ENCODE peak calls at places on chromosomes 2 and 18, in five cellular contexts. P is H9; T is stimulated activated CD8-positive, alpha-beta memory T cell treated with anti-CD3 and anti-CD28 coated beads, Interleukin-7, amount 100 ng/mL, for 1 hour; R is NCI-H2029; O is H4. B is an unnamed sample.

GRCh38 chr2:234678721-234679120 is 181.8 kb upstream of the ARL4C start:
- DNase-seq in P (peak; percentile 16), T (no peak), R (no peak), O (peak; percentile 90), B (peak; percentile 67)

GRCh38 chr2:120453635-120453998 is 107.7 kb downstream of the INHBB start:
- DNase-seq in P (no peak), T (no peak), R (no peak), O (no peak), B (peak; percentile 71)

GRCh38 chr18:79926715-79927596 is 24.5 kb downstream of the SLC66A2 start:
- DNase-seq in P (peak; percentile 25), T (no peak), R (no peak), O (no peak), B (no peak)

GRCh38 chr2:198054299-198054698 is 249.9 kb downstream of the PLCL1 start:
- DNase-seq in P (peak; percentile 51), T (no peak), R (no peak), O (peak; percentile 6), B (peak; percentile 37)

GRCh38 chr2:190911813-190912212 is 31.2 kb downstream of the GLS start:
- DNase-seq in P (no peak), T (no peak), R (no peak), O (no peak), B (peak; percentile 76)

GRCh38 chr2:165357758-165358157 is 111.7 kb upstream of the CSRNP3 start:
- DNase-seq in P (no peak), T (no peak), R (no peak), O (peak; percentile 78), B (peak; percentile 74)

GRCh38 chr2:37376421-37377186 is 32.2 kb downstream of the QPCT start:
- DNase-seq in P (no peak), T (no peak), R (peak; percentile 62), O (peak; percentile 78), B (peak; percentile 94)

GRCh38 chr2:235605306-235605998 is 111.6 kb downstream of the AGAP1 start:
- DNase-seq in P (peak; percentile 64), T (no peak), R (peak; percentile 88), O (peak; percentile 90), B (peak; percentile 94)

GRCh38 chr2:187614756-187615155 is 60.5 kb upstream of the TFPI start:
- DNase-seq in P (no peak), T (no peak), R (no peak), O (no peak), B (peak; percentile 58)

GRCh38 chr2:189412330-189412953 is 28.8 kb upstream of the WDR75 start:
- DNase-seq in P (no peak), T (no peak), R (peak; percentile 5), O (peak; percentile 44), B (peak; percentile 74)

GRCh38 chr2:153940511-153940910 is 68.8 kb downstream of the GALNT13 start:
- DNase-seq in P (no peak), T (no peak), R (no peak), O (peak; percentile 5), B (no peak)

GRCh38 chr2:174493549-174494331 is 6.9 kb upstream of the GPR155 start:
- DNase-seq in P (no peak), T (no peak), R (no peak), O (no peak), B (no peak)

GRCh38 chr2:168964251-168964807 is 63.2 kb downstream of the G6PC2 start:
- DNase-seq in P (no peak), T (no peak), R (peak; percentile 48), O (no peak), B (no peak)

GRCh38 chr2:71532327-71532726 is 79.0 kb downstream of the DYSF start:
- DNase-seq in P (peak; percentile 18), T (no peak), R (no peak), O (no peak), B (no peak)

GRCh38 chr2:161416294-161416632 is at the start of gene TBR1:
- DNase-seq in P (no peak), T (no peak), R (no peak), O (no peak), B (no peak)

GRCh38 chr2:66929632-66930385 is 467.3 kb upstream of the ETAA1 start:
- DNase-seq in P (no peak), T (no peak), R (no peak), O (peak; percentile 52), B (peak; percentile 81)

GRCh38 chr18:73668051-73668450 is 479.6 kb downstream of the FBXO15 start:
- DNase-seq in P (no peak), T (no peak), R (no peak), O (no peak), B (no peak)

GRCh38 chr2:174711206-174711605 is 53.1 kb downstream of the CHRNA1 start:
- DNase-seq in P (no peak), T (no peak), R (no peak), O (no peak), B (peak; percentile 84)

GRCh38 chr18:7146067-7146466 is 28.5 kb upstream of the LAMA1 start:
- DNase-seq in P (no peak), T (no peak), R (no peak), O (no peak), B (no peak)

GRCh38 chr2:61554604-61555003 is 16.4 kb upstream of the XPO1 start:
- DNase-seq in P (no peak), T (no peak), R (no peak), O (no peak), B (no peak)

GRCh38 chr2:150784389-150784788 is 296.9 kb upstream of the RND3 start:
- DNase-seq in P (no peak), T (no peak), R (no peak), O (no peak), B (no peak)

GRCh38 chr2:227473019-227473461 is 1.1 kb downstream of the AGFG1 start:
- DNase-seq in P (no peak), T (no peak), R (peak; percentile 28), O (no peak), B (peak; percentile 24)

GRCh38 chr18:21997207-21998143 is 171.9 kb upstream of the GATA6 start:
- DNase-seq in P (no peak), T (no peak), R (no peak), O (peak; percentile 53), B (peak; percentile 42)

GRCh38 chr18:22930089-22930713 is 2.9 kb upstream of the RBBP8 start:
- DNase-seq in P (peak; percentile 77), T (peak; percentile 43), R (peak; percentile 40), O (peak; percentile 60), B (peak; percentile 70)

GRCh38 chr2:176494949-176495353 is 225.7 kb downstream of the MTX2 start:
- DNase-seq in P (no peak), T (no peak), R (peak; percentile 39), O (no peak), B (no peak)

GRCh38 chr2:56473524-56473923 is 289.7 kb downstream of the CCDC85A start:
- DNase-seq in P (no peak), T (no peak), R (no peak), O (no peak), B (no peak)

GRCh38 chr2:217393585-217394032 is 533.7 kb upstream of the TNP1 start:
- DNase-seq in P (no peak), T (no peak), R (no peak), O (peak; percentile 78), B (peak; percentile 96)

GRCh38 chr2:217797170-217797569 is 205.6 kb downstream of the TNS1 start:
- DNase-seq in P (no peak), T (no peak), R (no peak), O (no peak), B (no peak)

GRCh38 chr2:8224679-8225181 is 457.1 kb upstream of the ID2 start:
- DNase-seq in P (no peak), T (no peak), R (no peak), O (no peak), B (no peak)

GRCh38 chr18:47184419-47185050 is 8.4 kb upstream of the IER3IP1 start:
- DNase-seq in P (no peak), T (no peak), R (peak; percentile 83), O (peak; percentile 96), B (peak; percentile 51)